ENCODE peak calls at places on chromosomes 12 and 14, in ten cellular contexts. One of them, this sample, is unnamed.

GRCh38 chr14:73786632-73786941 is 65.0 kb upstream of the PTGR2 start:
- DNase-seq in amniotic epithelial cell: no peak
- DNase-seq in neuronal stem cell: no peak
- DNase-seq in CD4-positive, CD25-positive, alpha-beta regulatory T cell: no peak
- DNase-seq in amygdala: no peak
- DNase-seq in NCI-H146: peak; percentile 23
- DNase-seq in LoVo: no peak
- DNase-seq in NCI-H774: no peak
- DNase-seq in NCI-H1092 treated with DMSO at 0.1 percent for 48 hours: no peak
- DNase-seq in hepatocyte: peak; percentile 72
- DNase-seq in this sample: no peak

GRCh38 chr14:104878582-104878981 is 13.5 kb downstream of the CEP170B start:
- DNase-seq in amniotic epithelial cell: no peak
- DNase-seq in neuronal stem cell: no peak
- DNase-seq in CD4-positive, CD25-positive, alpha-beta regulatory T cell: no peak
- DNase-seq in amygdala: no peak
- DNase-seq in NCI-H146: peak; percentile 29
- DNase-seq in LoVo: no peak
- DNase-seq in NCI-H774: peak; percentile 66
- DNase-seq in NCI-H1092 treated with DMSO at 0.1 percent for 48 hours: no peak
- DNase-seq in hepatocyte: no peak
- DNase-seq in this sample: peak; percentile 92

GRCh38 chr14:24147761-24148428 is 597 bp downstream of the RNF31 start:
- DNase-seq in amniotic epithelial cell: no peak
- DNase-seq in neuronal stem cell: no peak
- DNase-seq in CD4-positive, CD25-positive, alpha-beta regulatory T cell: no peak
- DNase-seq in amygdala: no peak
- DNase-seq in NCI-H146: peak; percentile 41
- DNase-seq in LoVo: no peak
- DNase-seq in NCI-H774: no peak
- DNase-seq in NCI-H1092 treated with DMSO at 0.1 percent for 48 hours: no peak
- DNase-seq in hepatocyte: no peak
- DNase-seq in this sample: no peak

GRCh38 chr12:3759878-3760277 is 7.0 kb upstream of the CRACR2A start:
- DNase-seq in amniotic epithelial cell: no peak
- DNase-seq in neuronal stem cell: no peak
- DNase-seq in CD4-positive, CD25-positive, alpha-beta regulatory T cell: no peak
- DNase-seq in amygdala: no peak
- DNase-seq in NCI-H146: no peak
- DNase-seq in LoVo: no peak
- DNase-seq in NCI-H774: no peak
- DNase-seq in NCI-H1092 treated with DMSO at 0.1 percent for 48 hours: no peak
- DNase-seq in hepatocyte: no peak
- DNase-seq in this sample: no peak

GRCh38 chr14:79274641-79275366 is 936.5 kb downstream of the DIO2 start:
- DNase-seq in amniotic epithelial cell: no peak
- DNase-seq in neuronal stem cell: no peak
- DNase-seq in CD4-positive, CD25-positive, alpha-beta regulatory T cell: no peak
- DNase-seq in amygdala: no peak
- DNase-seq in NCI-H146: no peak
- DNase-seq in LoVo: no peak
- DNase-seq in NCI-H774: no peak
- DNase-seq in NCI-H1092 treated with DMSO at 0.1 percent for 48 hours: no peak
- DNase-seq in hepatocyte: no peak
- DNase-seq in this sample: no peak

GRCh38 chr12:52156757-52157565 is 34.9 kb downstream of the KRT80 start:
- DNase-seq in amniotic epithelial cell: peak; percentile 32
- DNase-seq in neuronal stem cell: peak; percentile 75
- DNase-seq in CD4-positive, CD25-positive, alpha-beta regulatory T cell: peak; percentile 51
- DNase-seq in amygdala: peak; percentile 66
- DNase-seq in NCI-H146: peak; percentile 79
- DNase-seq in LoVo: peak; percentile 79
- DNase-seq in NCI-H774: peak; percentile 72
- DNase-seq in NCI-H1092 treated with DMSO at 0.1 percent for 48 hours: peak; percentile 51
- DNase-seq in hepatocyte: peak; percentile 86
- DNase-seq in this sample: no peak

GRCh38 chr12:59823535-59823934 is 227.7 kb downstream of the SLC16A7 start:
- DNase-seq in amniotic epithelial cell: no peak
- DNase-seq in neuronal stem cell: no peak
- DNase-seq in CD4-positive, CD25-positive, alpha-beta regulatory T cell: no peak
- DNase-seq in amygdala: no peak
- DNase-seq in NCI-H146: no peak
- DNase-seq in LoVo: no peak
- DNase-seq in NCI-H774: no peak
- DNase-seq in NCI-H1092 treated with DMSO at 0.1 percent for 48 hours: no peak
- DNase-seq in hepatocyte: no peak
- DNase-seq in this sample: peak; percentile 69

GRCh38 chr12:87930033-87930432 is 99.2 kb downstream of the C12orf50 start:
- DNase-seq in amniotic epithelial cell: peak; percentile 68
- DNase-seq in neuronal stem cell: no peak
- DNase-seq in CD4-positive, CD25-positive, alpha-beta regulatory T cell: no peak
- DNase-seq in amygdala: no peak
- DNase-seq in NCI-H146: no peak
- DNase-seq in LoVo: no peak
- DNase-seq in NCI-H774: no peak
- DNase-seq in NCI-H1092 treated with DMSO at 0.1 percent for 48 hours: no peak
- DNase-seq in hepatocyte: no peak
- DNase-seq in this sample: no peak

GRCh38 chr12:26097046-26097878 is 27.6 kb downstream of the BHLHE41 start:
- DNase-seq in amniotic epithelial cell: peak; percentile 73
- DNase-seq in neuronal stem cell: peak; percentile 63
- DNase-seq in CD4-positive, CD25-positive, alpha-beta regulatory T cell: peak; percentile 41
- DNase-seq in amygdala: peak; percentile 45
- DNase-seq in NCI-H146: peak; percentile 70
- DNase-seq in LoVo: peak; percentile 89
- DNase-seq in NCI-H774: peak; percentile 68
- DNase-seq in NCI-H1092 treated with DMSO at 0.1 percent for 48 hours: peak; percentile 25
- DNase-seq in hepatocyte: peak; percentile 84
- DNase-seq in this sample: peak; percentile 0

GRCh38 chr14:47438650-47439140 is 236.7 kb downstream of the MDGA2 start:
- DNase-seq in amniotic epithelial cell: no peak
- DNase-seq in neuronal stem cell: no peak
- DNase-seq in CD4-positive, CD25-positive, alpha-beta regulatory T cell: no peak
- DNase-seq in amygdala: no peak
- DNase-seq in NCI-H146: no peak
- DNase-seq in LoVo: no peak
- DNase-seq in NCI-H774: no peak
- DNase-seq in NCI-H1092 treated with DMSO at 0.1 percent for 48 hours: no peak
- DNase-seq in hepatocyte: no peak
- DNase-seq in this sample: no peak

GRCh38 chr12:54660320-54660962 is 12.3 kb upstream of the DCD start:
- DNase-seq in amniotic epithelial cell: no peak
- DNase-seq in neuronal stem cell: no peak
- DNase-seq in CD4-positive, CD25-positive, alpha-beta regulatory T cell: no peak
- DNase-seq in amygdala: no peak
- DNase-seq in NCI-H146: no peak
- DNase-seq in LoVo: no peak
- DNase-seq in NCI-H774: no peak
- DNase-seq in NCI-H1092 treated with DMSO at 0.1 percent for 48 hours: no peak
- DNase-seq in hepatocyte: no peak
- DNase-seq in this sample: no peak

GRCh38 chr12:85658236-85658635 is 178.0 kb downstream of the RASSF9 start:
- DNase-seq in amniotic epithelial cell: peak; percentile 1
- DNase-seq in neuronal stem cell: no peak
- DNase-seq in CD4-positive, CD25-positive, alpha-beta regulatory T cell: no peak
- DNase-seq in amygdala: no peak
- DNase-seq in NCI-H146: no peak
- DNase-seq in LoVo: no peak
- DNase-seq in NCI-H774: no peak
- DNase-seq in NCI-H1092 treated with DMSO at 0.1 percent for 48 hours: no peak
- DNase-seq in hepatocyte: no peak
- DNase-seq in this sample: no peak

GRCh38 chr12:31518680-31519227 is 72.2 kb downstream of the DENND5B start:
- DNase-seq in amniotic epithelial cell: peak; percentile 99
- DNase-seq in neuronal stem cell: peak; percentile 29
- DNase-seq in CD4-positive, CD25-positive, alpha-beta regulatory T cell: no peak
- DNase-seq in amygdala: no peak
- DNase-seq in NCI-H146: peak; percentile 95
- DNase-seq in LoVo: peak; percentile 56
- DNase-seq in NCI-H774: peak; percentile 77
- DNase-seq in NCI-H1092 treated with DMSO at 0.1 percent for 48 hours: peak; percentile 56
- DNase-seq in hepatocyte: peak; percentile 58
- DNase-seq in this sample: no peak

GRCh38 chr14:105219043-105219612 is 29.2 kb upstream of the BTBD6 start:
- DNase-seq in amniotic epithelial cell: no peak
- DNase-seq in neuronal stem cell: no peak
- DNase-seq in CD4-positive, CD25-positive, alpha-beta regulatory T cell: no peak
- DNase-seq in amygdala: no peak
- DNase-seq in NCI-H146: no peak
- DNase-seq in LoVo: no peak
- DNase-seq in NCI-H774: no peak
- DNase-seq in NCI-H1092 treated with DMSO at 0.1 percent for 48 hours: no peak
- DNase-seq in hepatocyte: no peak
- DNase-seq in this sample: no peak

GRCh38 chr12:11846504-11846903 is 197.0 kb downstream of the ETV6 start:
- DNase-seq in amniotic epithelial cell: no peak
- DNase-seq in neuronal stem cell: no peak
- DNase-seq in CD4-positive, CD25-positive, alpha-beta regulatory T cell: no peak
- DNase-seq in amygdala: no peak
- DNase-seq in NCI-H146: no peak
- DNase-seq in LoVo: no peak
- DNase-seq in NCI-H774: no peak
- DNase-seq in NCI-H1092 treated with DMSO at 0.1 percent for 48 hours: no peak
- DNase-seq in hepatocyte: no peak
- DNase-seq in this sample: no peak

GRCh38 chr14:104217486-104218360 is 79.3 kb downstream of the KIF26A start:
- DNase-seq in amniotic epithelial cell: no peak
- DNase-seq in neuronal stem cell: no peak
- DNase-seq in CD4-positive, CD25-positive, alpha-beta regulatory T cell: no peak
- DNase-seq in amygdala: no peak
- DNase-seq in NCI-H146: no peak
- DNase-seq in LoVo: no peak
- DNase-seq in NCI-H774: no peak
- DNase-seq in NCI-H1092 treated with DMSO at 0.1 percent for 48 hours: no peak
- DNase-seq in hepatocyte: no peak
- DNase-seq in this sample: no peak

GRCh38 chr12:97335093-97335492 is 127.5 kb upstream of the RMST start:
- DNase-seq in amniotic epithelial cell: no peak
- DNase-seq in neuronal stem cell: no peak
- DNase-seq in CD4-positive, CD25-positive, alpha-beta regulatory T cell: no peak
- DNase-seq in amygdala: no peak
- DNase-seq in NCI-H146: no peak
- DNase-seq in LoVo: no peak
- DNase-seq in NCI-H774: peak; percentile 21
- DNase-seq in NCI-H1092 treated with DMSO at 0.1 percent for 48 hours: no peak
- DNase-seq in hepatocyte: no peak
- DNase-seq in this sample: no peak

This sample was measured in NCI-H524 treated with DMSO at 0.1 percent for 48 hours.